ENCODE peak calls at places on chromosome 14, in eight cellular contexts. J is small intestine, C is uterus, T is HepG2, P is IMR-90, F is neuronal stem cell, D is left lung, U is heart right ventricle. G is an unnamed sample. For H3K36me3, the result is how much of the 10 kb centered on the place peaks cover.

GRCh38 chr14:24079521-24080141 is 8.3 kb downstream of the CPNE6 start:
- DNase-seq in J (no peak), C (no peak), T (no peak), P (no peak), F (peak), D (peak), U (no peak), G (peak)

GRCh38 chr14:85856430-85856829 is 326.5 kb downstream of the FLRT2 start:
- DNase-seq in J (no peak), C (no peak), T (no peak), P (no peak), F (no peak), D (no peak), U (no peak), G (no peak)

GRCh38 chr14:102591372-102591943 is 991 bp upstream of the RCOR1 start:
- DNase-seq in J (peak), C (peak), T (no peak), P (peak), F (no peak), D (peak), U (peak), G (peak)

GRCh38 chr14:74583689-74584434 is 28.2 kb downstream of the LTBP2 start:
- DNase-seq in J (no peak), C (peak), T (no peak), P (peak), F (no peak), D (no peak), U (no peak), G (no peak)

GRCh38 chr14:70697681-70698080 is 56.0 kb downstream of the TTC9 start:
- DNase-seq in J (peak), C (no peak), T (no peak), P (no peak), F (no peak), D (no peak), U (no peak), G (no peak)

GRCh38 chr14:103854822-103855733 is 7.7 kb upstream of the PPP1R13B start:
- DNase-seq in J (no peak), C (no peak), T (peak), P (no peak), F (no peak), D (peak), U (peak), G (peak)

GRCh38 chr14:78519863-78520262 is 349.7 kb downstream of the NRXN3 start:
- DNase-seq in J (peak), C (no peak), T (peak), P (peak), F (peak), D (no peak), U (peak), G (no peak)

GRCh38 chr14:96512602-96513397 is 10.6 kb downstream of the PAPOLA start:
- DNase-seq in J (peak), C (no peak), T (peak), P (no peak), F (no peak), D (no peak), U (no peak), G (no peak)

GRCh38 chr14:54627718-54628345 is 60.9 kb downstream of the SAMD4A start:
- DNase-seq in J (no peak), C (peak), T (no peak), P (peak), F (no peak), D (no peak), U (peak), G (no peak)

GRCh38 chr14:100263141-100263540 is 24.2 kb downstream of the YY1 start:
- DNase-seq in J (no peak), C (no peak), T (no peak), P (no peak), F (no peak), D (no peak), U (no peak), G (no peak)

GRCh38 chr14:24115451-24116110 is 832 bp upstream of the NRL start:
- DNase-seq in J (no peak), C (no peak), T (no peak), P (no peak), F (no peak), D (peak), U (peak), G (no peak)

GRCh38 chr14:54537651-54538050 is 27.9 kb downstream of the CGRRF1 start:
- DNase-seq in J (peak), C (no peak), T (peak), P (no peak), F (no peak), D (no peak), U (no peak), G (no peak)

GRCh38 chr14:90302529-90303303 is 29.0 kb downstream of the NRDE2 start:
- DNase-seq in J (peak), C (no peak), T (no peak), P (no peak), F (no peak), D (no peak), U (no peak), G (no peak)

GRCh38 chr14:104878582-104878981 is 13.5 kb downstream of the CEP170B start:
- DNase-seq in J (peak), C (no peak), T (no peak), P (no peak), F (no peak), D (peak), U (no peak), G (peak)

GRCh38 chr14:56666716-56667115 is 87.1 kb downstream of the TMEM260 start:
- DNase-seq in J (no peak), C (no peak), T (no peak), P (peak), F (no peak), D (no peak), U (no peak), G (no peak)

GRCh38 chr14:56180754-56181542 is 62.7 kb downstream of the PELI2 start:
- DNase-seq in J (no peak), C (no peak), T (no peak), P (no peak), F (no peak), D (no peak), U (no peak), G (no peak)

GRCh38 chr14:25150934-25151790 is 101.2 kb upstream of the STXBP6 start:
- DNase-seq in J (peak), C (no peak), T (peak), P (peak), F (no peak), D (no peak), U (no peak), G (no peak)

GRCh38 chr14:83826838-83827237 is 1703.1 kb upstream of the FLRT2 start:
- DNase-seq in J (no peak), C (no peak), T (no peak), P (peak), F (no peak), D (no peak), U (no peak), G (no peak)

GRCh38 chr14:61147898-61148549 is 133.1 kb downstream of the TMEM30B start:
- DNase-seq in J (no peak), C (peak), T (peak), P (peak), F (no peak), D (no peak), U (peak), G (no peak)

GRCh38 chr14:54564071-54564798 is 2.7 kb upstream of the SAMD4A start:
- DNase-seq in J (peak), C (no peak), T (peak), P (peak), F (peak), D (no peak), U (no peak), G (no peak)

GRCh38 chr14:104073764-104074163 is 11.7 kb upstream of the ASPG start:
- DNase-seq in J (no peak), C (no peak), T (no peak), P (no peak), F (no peak), D (no peak), U (no peak), G (no peak)

GRCh38 chr14:78245238-78245637 is 75.1 kb downstream of the NRXN3 start:
- DNase-seq in J (no peak), C (no peak), T (no peak), P (no peak), F (no peak), D (no peak), U (no peak), G (no peak)

GRCh38 chr14:72594099-72594901 is 299.6 kb downstream of the DPF3 start:
- DNase-seq in J (peak), C (no peak), T (no peak), P (no peak), F (no peak), D (no peak), U (no peak), G (no peak)

GRCh38 chr14:26709019-26709418 is 111.2 kb upstream of the NOVA1 start:
- DNase-seq in J (no peak), C (no peak), T (no peak), P (no peak), F (no peak), D (no peak), U (no peak), G (no peak)

GRCh38 chr14:56821177-56821576 is 10.9 kb upstream of the OTX2 start:
- DNase-seq in J (no peak), C (no peak), T (no peak), P (no peak), F (no peak), D (no peak), U (no peak), G (no peak)

GRCh38 chr14:74712499-74713394 is at the start of the genes AREL1 and FCF1:
- DNase-seq in J (peak), C (peak), T (peak), P (peak), F (peak), D (peak), U (peak), G (peak)

DNA sequence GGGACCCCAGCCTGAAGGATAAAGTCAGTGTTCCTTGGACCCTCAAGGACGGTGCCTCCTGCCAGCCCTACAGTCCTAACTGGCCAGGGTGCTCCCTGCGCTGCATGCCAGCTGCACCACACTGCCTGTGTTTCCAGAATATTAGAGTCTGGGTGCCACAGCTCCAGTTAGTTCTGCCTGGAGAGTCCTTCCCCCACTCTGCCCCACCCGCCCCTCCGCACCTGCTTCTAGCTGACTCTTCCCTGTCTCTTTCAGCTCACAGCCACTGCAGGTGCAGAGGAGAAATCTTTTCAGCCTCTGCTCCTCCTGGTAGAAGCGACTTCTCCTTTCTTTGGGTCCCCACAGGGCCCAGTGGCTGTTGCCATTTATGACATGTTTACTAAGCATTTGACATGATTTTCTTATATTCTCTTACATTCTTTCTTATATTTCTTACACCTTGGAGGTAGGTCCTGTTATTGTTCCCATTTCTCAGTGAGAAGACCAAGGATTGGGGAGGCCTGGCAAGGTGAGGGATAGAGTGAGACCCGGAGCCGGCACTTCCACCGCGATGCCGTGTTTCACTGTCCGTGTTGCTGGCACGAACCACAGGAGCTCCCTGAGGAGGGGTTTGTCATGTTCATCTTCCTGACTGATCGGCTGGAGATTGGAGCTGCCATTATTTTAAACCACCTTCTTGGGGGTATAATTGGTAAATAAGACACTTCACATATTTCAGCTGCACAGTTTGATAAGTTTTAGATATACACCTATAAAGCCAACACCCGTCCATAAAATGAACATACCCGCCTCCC is 29.4 kb downstream of the SYNE3 start:
- DNase-seq in J (no peak), C (no peak), T (no peak), P (no peak), F (no peak), D (peak), U (no peak), G (no peak)
- H3K4me3 ChIP-seq in J (no peak), C (no peak), T (no peak), P (no peak), F (no peak), D (no peak), U (no peak), G (no peak)

DNA sequence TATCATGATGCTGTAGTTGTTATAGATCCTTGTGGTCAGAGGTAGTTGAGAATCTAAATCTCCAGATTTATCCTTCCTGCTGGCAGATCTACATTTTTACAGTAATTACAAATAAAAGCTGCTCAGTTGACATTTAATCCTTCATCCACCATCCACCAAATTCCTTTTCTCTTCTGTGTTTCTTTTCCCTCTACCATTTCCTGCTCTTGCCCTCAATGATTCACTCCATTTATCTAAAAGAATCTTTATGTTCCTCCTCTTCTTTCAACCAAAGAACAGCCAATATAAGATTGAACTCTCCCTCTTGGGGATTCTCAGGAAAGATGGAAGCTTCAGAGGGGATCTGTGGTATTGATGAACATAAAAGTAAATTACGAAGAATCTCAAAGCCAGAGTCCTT is 4.4 kb downstream of the MAP4K5 start:
- DNase-seq in J (no peak), C (no peak), T (no peak), P (peak), F (no peak), D (no peak), U (no peak), G (no peak)
- H3K36me3 ChIP-seq in J (under half), C (under half), T (under half), P (under half), F (under half), D (under half), U (under half), G (under half)

GRCh38 chr14:68608235-68608962 is 184.5 kb downstream of the ZFP36L1 start:
- DNase-seq in J (no peak), C (peak), T (no peak), P (no peak), F (no peak), D (no peak), U (no peak), G (no peak)

GRCh38 chr14:68609012-68609411 is 183.9 kb downstream of the ZFP36L1 start:
- DNase-seq in J (no peak), C (no peak), T (no peak), P (no peak), F (no peak), D (no peak), U (no peak), G (no peak)

GRCh38 chr14:68607852-68608232 is 185.0 kb downstream of the ZFP36L1 start:
- DNase-seq in J (no peak), C (peak), T (no peak), P (no peak), F (no peak), D (no peak), U (no peak), G (no peak)

GRCh38 chr14:68606644-68607043 is 186.2 kb downstream of the ZFP36L1 start:
- DNase-seq in J (no peak), C (no peak), T (no peak), P (no peak), F (no peak), D (no peak), U (no peak), G (no peak)

GRCh38 chr14:68607081-68607851 is 185.6 kb downstream of the ZFP36L1 start:
- DNase-seq in J (no peak), C (peak), T (peak), P (peak), F (no peak), D (no peak), U (no peak), G (no peak)
- H3K27ac ChIP-seq in J (peak), C (peak), T (peak), P (peak), F (no peak), D (peak), U (peak), G (no peak)

GRCh38 chr14:106848330-106849121 is 1322.1 kb downstream of the TMEM121 start:
- DNase-seq in J (peak), C (peak), T (peak), P (no peak), F (no peak), D (no peak), U (no peak), G (no peak)
- H3K4me3 ChIP-seq in J (no peak), C (no peak), T (peak), P (no peak), F (no peak), D (no peak), U (no peak), G (no peak)

GRCh38 chr14:77116194-77116817 is 18.2 kb downstream of the CIPC start:
- DNase-seq in J (no peak), C (no peak), T (no peak), P (no peak), F (no peak), D (no peak), U (no peak), G (no peak)

GRCh38 chr14:77110286-77110685 is 12.2 kb downstream of the CIPC start:
- DNase-seq in J (no peak), C (no peak), T (no peak), P (no peak), F (no peak), D (no peak), U (no peak), G (no peak)

GRCh38 chr14:77111021-77111420 is 13.0 kb downstream of the CIPC start:
- DNase-seq in J (no peak), C (peak), T (no peak), P (no peak), F (peak), D (no peak), U (no peak), G (no peak)

GRCh38 chr14:77113644-77114043 is 15.6 kb downstream of the CIPC start:
- DNase-seq in J (peak), C (no peak), T (no peak), P (no peak), F (no peak), D (no peak), U (peak), G (no peak)

DNA sequence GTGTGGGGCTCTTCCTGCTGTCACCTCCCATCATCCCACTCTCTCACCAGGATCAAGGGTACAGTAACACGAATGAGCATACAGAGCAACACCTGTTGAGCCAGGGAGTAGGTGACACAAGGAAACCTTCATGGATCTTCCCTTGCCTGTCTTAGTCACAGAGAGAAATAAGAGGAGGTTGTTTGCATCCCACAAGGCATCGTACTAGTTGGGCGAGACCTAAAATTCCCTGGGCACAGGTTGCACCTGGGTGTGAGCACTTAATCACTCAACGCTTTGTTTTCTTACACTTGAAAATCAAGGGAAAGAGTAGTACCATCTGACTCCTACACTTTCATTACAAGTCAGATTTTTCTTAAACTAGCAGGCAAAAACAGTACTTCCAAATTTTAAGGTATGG is 16.6 kb downstream of the CIPC start:
- DNase-seq in J (no peak), C (no peak), T (no peak), P (no peak), F (no peak), D (no peak), U (no peak), G (no peak)
- H3K36me3 ChIP-seq in J (under half), C (under half), T (under half), P (under half), F (under half), D (under half), U (under half), G (under half)

GRCh38 chr14:63011609-63012008 is 33.6 kb downstream of the KCNH5 start:
- DNase-seq in J (no peak), C (no peak), T (no peak), P (peak), F (no peak), D (no peak), U (no peak), G (no peak)
- H3K27ac ChIP-seq in J (no peak), C (no peak), T (no peak), P (no peak), F (no peak), D (no peak), U (no peak), G (no peak)

DNA sequence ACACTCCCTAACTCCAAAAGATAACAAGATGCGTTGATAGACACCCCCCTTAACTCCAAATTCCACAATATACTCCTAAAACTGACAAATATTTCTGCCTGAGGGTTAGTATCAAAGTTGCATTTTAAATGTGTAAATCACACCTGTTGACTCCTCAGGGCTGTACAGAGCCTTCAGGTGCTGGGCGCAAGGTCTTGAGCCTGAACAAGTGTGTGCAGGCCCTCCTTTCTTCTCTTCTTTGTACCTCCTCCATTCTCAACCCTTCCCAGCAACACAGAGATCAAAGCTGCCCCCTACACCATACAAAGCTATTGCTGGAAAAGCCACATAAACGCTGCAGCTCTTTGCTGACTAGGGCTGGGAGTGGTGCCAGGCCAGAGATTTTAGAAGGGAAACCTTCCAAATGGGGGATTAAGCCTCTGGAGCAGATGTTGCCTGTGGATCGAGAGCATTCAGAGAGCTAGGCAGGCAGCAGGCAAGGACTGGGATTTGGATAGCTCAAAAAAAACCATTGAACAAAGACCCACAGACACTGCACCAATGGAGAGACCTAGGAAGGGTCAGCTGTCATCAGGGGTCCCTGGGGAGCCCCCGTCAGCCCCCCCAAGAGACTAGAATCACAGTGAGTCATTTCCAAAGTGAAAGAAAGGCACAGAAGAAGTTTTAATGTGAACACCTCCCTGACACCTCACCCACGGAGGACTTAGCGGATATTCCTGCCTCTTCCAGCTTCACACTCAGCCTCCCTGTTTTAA is 18.3 kb upstream of the SUSD6 start:
- DNase-seq in J (no peak), C (peak), T (no peak), P (peak), F (no peak), D (no peak), U (peak), G (no peak)
- H3K4me3 ChIP-seq in J (no peak), C (peak), T (no peak), P (no peak), F (no peak), D (no peak), U (no peak), G (no peak)

GRCh38 chr14:52040598-52040997 is 28.3 kb downstream of the NID2 start:
- DNase-seq in J (no peak), C (no peak), T (no peak), P (no peak), F (no peak), D (no peak), U (no peak), G (no peak)
- H3K36me3 ChIP-seq in J (under half), C (under half), T (under half), P (half or more), F (under half), D (under half), U (half or more), G (under half)

DNA sequence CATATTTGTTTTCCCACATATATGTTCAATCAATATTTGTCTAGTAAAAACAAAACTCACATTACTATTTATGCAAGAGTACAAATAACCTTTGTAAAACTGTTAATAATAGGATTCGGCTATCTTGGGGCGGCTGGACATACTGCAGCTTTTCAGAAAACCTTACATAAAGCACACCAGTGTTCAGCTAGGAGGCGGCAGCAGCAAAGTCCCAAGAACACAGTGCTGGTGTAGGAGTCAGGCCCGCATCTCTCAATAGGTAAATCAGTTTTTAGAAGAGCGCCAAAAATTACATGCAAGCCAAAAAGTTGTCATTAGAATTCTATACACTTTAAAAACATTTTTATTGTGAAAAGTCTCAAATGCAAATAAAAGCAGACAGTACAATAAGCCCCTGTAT is 37.5 kb downstream of the CCDC88C start:
- DNase-seq in J (no peak), C (no peak), T (no peak), P (no peak), F (no peak), D (no peak), U (no peak), G (no peak)
- H3K27ac ChIP-seq in J (no peak), C (no peak), T (no peak), P (no peak), F (no peak), D (no peak), U (no peak), G (no peak)

GRCh38 chr14:57851354-57851753 is 14.5 kb downstream of the SLC35F4 start:
- DNase-seq in J (no peak), C (no peak), T (no peak), P (no peak), F (no peak), D (no peak), U (no peak), G (no peak)
- H3K4me3 ChIP-seq in J (no peak), C (no peak), T (no peak), P (no peak), F (no peak), D (no peak), U (no peak), G (no peak)